ENCODE peak calls at places on chromosomes 4 and X, in nine cellular contexts. E, Q, I, Z, L, D, V, S and F are unnamed samples.

GRCh38 chr4:30537462-30537861 is 182.7 kb upstream of the PCDH7 start:
- DNase-seq in E (no peak), Q (no peak), I (no peak), Z (no peak), L (no peak), D (no peak), V (no peak), S (peak), F (no peak)

GRCh38 chrX:39629001-39629400 is 468.8 kb downstream of the BCOR start:
- DNase-seq in E (no peak), Q (no peak), I (no peak), Z (no peak), L (no peak), D (no peak), V (no peak), S (no peak), F (no peak)

GRCh38 chrX:9033989-9034388 is at the start of gene FAM9B:
- DNase-seq in E (no peak), Q (no peak), I (no peak), Z (peak), L (no peak), D (no peak), V (no peak), S (no peak), F (no peak)

GRCh38 chr4:185799442-185799841 is 12.6 kb downstream of the SORBS2 start:
- DNase-seq in E (no peak), Q (no peak), I (no peak), Z (no peak), L (no peak), D (no peak), V (no peak), S (no peak), F (no peak)

GRCh38 chr4:168453146-168453545 is 27.1 kb downstream of the DDX60L start:
- DNase-seq in E (no peak), Q (no peak), I (no peak), Z (no peak), L (no peak), D (no peak), V (no peak), S (no peak), F (no peak)

GRCh38 chrX:95893632-95894031 is 791.0 kb upstream of the DIAPH2 start:
- DNase-seq in E (no peak), Q (no peak), I (no peak), Z (no peak), L (no peak), D (no peak), V (no peak), S (peak), F (no peak)

GRCh38 chr4:105147226-105148151 is 813 bp downstream of the TET2 start:
- DNase-seq in E (peak), Q (peak), I (peak), Z (peak), L (no peak), D (no peak), V (peak), S (peak), F (no peak)

GRCh38 chr4:108821056-108821925 is 58.4 kb upstream of the ETNPPL start:
- DNase-seq in E (no peak), Q (no peak), I (no peak), Z (no peak), L (no peak), D (no peak), V (no peak), S (no peak), F (no peak)

GRCh38 chr4:98467627-98468072 is 190.8 kb downstream of the TSPAN5 start:
- DNase-seq in E (peak), Q (peak), I (peak), Z (no peak), L (peak), D (peak), V (peak), S (peak), F (peak)

GRCh38 chrX:1443496-1444075 is 9.1 kb downstream of the ASMTL start:
- DNase-seq in E (no peak), Q (peak), I (no peak), Z (no peak), L (no peak), D (no peak), V (no peak), S (no peak), F (no peak)

GRCh38 chrX:119981286-119982070 is 37.9 kb upstream of the NKAP start:
- DNase-seq in E (peak), Q (peak), I (peak), Z (no peak), L (no peak), D (peak), V (peak), S (peak), F (no peak)

GRCh38 chrX:23637187-23637586 is 30.1 kb upstream of the PRDX4 start:
- DNase-seq in E (peak), Q (peak), I (no peak), Z (no peak), L (no peak), D (no peak), V (no peak), S (no peak), F (no peak)

GRCh38 chrX:77622233-77622632 is 163.8 kb downstream of the ATRX start:
- DNase-seq in E (no peak), Q (no peak), I (no peak), Z (no peak), L (no peak), D (no peak), V (no peak), S (no peak), F (no peak)